ENCODE peak calls at places on chromosomes 12 and 14, in six cellular contexts. W is stimulated activated CD4-positive, alpha-beta T cell treated with anti-CD3 and anti-CD28 coated beads, Interleukin-1b, Interleukin-23, amount 100 ng/mL, for 24 hours; I is fibroblast of lung; R is A549; Y is cardiac fibroblast; M is AG08395. D is an unnamed sample.

GRCh38 chr12:97308576-97309198 is 153.9 kb upstream of the RMST start:
- DNase-seq in W (no peak), I (peak; percentile 54), R (peak; percentile 68), Y (peak; percentile 76), M (peak; percentile 26), D (peak; percentile 30)

GRCh38 chr12:45342171-45342570 is 126.3 kb downstream of the ANO6 start:
- DNase-seq in W (no peak), I (no peak), R (no peak), Y (no peak), M (no peak), D (no peak)

GRCh38 chr12:22626429-22626828 is 1.5 kb downstream of the ETNK1 start:
- DNase-seq in W (no peak), I (peak; percentile 59), R (no peak), Y (peak; percentile 58), M (peak; percentile 29), D (no peak)

GRCh38 chr14:59699422-59699821 is 122.8 kb upstream of the CCDC175 start:
- DNase-seq in W (no peak), I (no peak), R (no peak), Y (no peak), M (no peak), D (no peak)

GRCh38 chr12:130126023-130126432 is 36.2 kb upstream of the FZD10 start:
- DNase-seq in W (no peak), I (no peak), R (peak; percentile 21), Y (no peak), M (no peak), D (no peak)

GRCh38 chr14:37901978-37902377 is 305.7 kb upstream of the SSTR1 start:
- DNase-seq in W (no peak), I (peak; percentile 20), R (no peak), Y (peak; percentile 49), M (peak; percentile 85), D (no peak)

GRCh38 chr12:104956870-104957301 is 1.2 kb downstream of the SLC41A2 start:
- DNase-seq in W (no peak), I (no peak), R (no peak), Y (no peak), M (no peak), D (no peak)

GRCh38 chr12:3313655-3314305 is 177.2 kb upstream of the PRMT8 start:
- DNase-seq in W (no peak), I (no peak), R (peak; percentile 55), Y (peak; percentile 34), M (peak; percentile 22), D (no peak)

GRCh38 chr12:69254857-69255256 is 15.5 kb downstream of the CPSF6 start:
- DNase-seq in W (no peak), I (no peak), R (no peak), Y (no peak), M (no peak), D (no peak)

GRCh38 chr12:116207274-116207673 is 70.2 kb downstream of the MED13L start:
- DNase-seq in W (no peak), I (no peak), R (no peak), Y (no peak), M (no peak), D (no peak)

GRCh38 chr14:98093111-98093510 is 1178.9 kb downstream of the BCL11B start:
- DNase-seq in W (no peak), I (no peak), R (no peak), Y (no peak), M (no peak), D (no peak)

GRCh38 chr14:67951529-67952120 is 132.0 kb downstream of the RAD51B start:
- DNase-seq in W (no peak), I (peak; percentile 52), R (no peak), Y (peak; percentile 66), M (peak; percentile 26), D (no peak)

GRCh38 chr14:44166611-44167010 is 340.5 kb downstream of the FSCB start:
- DNase-seq in W (no peak), I (no peak), R (no peak), Y (no peak), M (no peak), D (no peak)

GRCh38 chr12:109880938-109881337 is 597 bp upstream of the GLTP start:
- DNase-seq in W (no peak), I (no peak), R (no peak), Y (no peak), M (no peak), D (no peak)

GRCh38 chr12:109875572-109876131 is 4.7 kb downstream of the GLTP start:
- DNase-seq in W (no peak), I (no peak), R (no peak), Y (no peak), M (no peak), D (no peak)

GRCh38 chr12:89671469-89671868 is 37.2 kb downstream of the ATP2B1 start:
- DNase-seq in W (no peak), I (peak; percentile 91), R (no peak), Y (peak; percentile 76), M (peak; percentile 69), D (no peak)

GRCh38 chr14:103574104-103574503 is 11.3 kb downstream of the COA8 start:
- DNase-seq in W (no peak), I (no peak), R (no peak), Y (no peak), M (no peak), D (no peak)

GRCh38 chr12:80602455-80602854 is 105.0 kb upstream of the MYF6 start:
- DNase-seq in W (no peak), I (no peak), R (no peak), Y (no peak), M (no peak), D (no peak)

GRCh38 chr12:27652174-27652763 is 44.0 kb upstream of the REP15 start:
- DNase-seq in W (peak; percentile 2), I (peak; percentile 66), R (peak; percentile 82), Y (peak; percentile 91), M (peak; percentile 82), D (peak; percentile 70)

GRCh38 chr12:50753232-50753769 is 10.6 kb upstream of the ATF1 start:
- DNase-seq in W (no peak), I (no peak), R (no peak), Y (no peak), M (no peak), D (no peak)

GRCh38 chr12:44835641-44836379 is 40.3 kb downstream of the NELL2 start:
- DNase-seq in W (no peak), I (peak; percentile 1), R (no peak), Y (no peak), M (no peak), D (no peak)

GRCh38 chr14:63174760-63175191 is 29.5 kb upstream of the RHOJ start:
- DNase-seq in W (no peak), I (peak; percentile 98), R (peak; percentile 34), Y (peak; percentile 88), M (peak; percentile 58), D (no peak)

GRCh38 chr14:82313889-82314288 is 780.2 kb upstream of the SEL1L start:
- DNase-seq in W (no peak), I (no peak), R (no peak), Y (no peak), M (no peak), D (no peak)

GRCh38 chr12:2844786-2845185 is 10.0 kb upstream of the NRIP2 start:
- DNase-seq in W (no peak), I (peak; percentile 67), R (no peak), Y (no peak), M (no peak), D (no peak)

GRCh38 chr14:42095155-42095554 is 488.5 kb downstream of the LRFN5 start:
- DNase-seq in W (no peak), I (no peak), R (no peak), Y (no peak), M (no peak), D (no peak)

GRCh38 chr12:23055004-23055403 is 430.0 kb downstream of the ETNK1 start:
- DNase-seq in W (no peak), I (peak; percentile 15), R (peak; percentile 28), Y (peak; percentile 55), M (peak; percentile 2), D (no peak)

GRCh38 chr12:94109154-94109553 is 39.2 kb upstream of the PLXNC1 start:
- DNase-seq in W (peak; percentile 60), I (peak; percentile 77), R (no peak), Y (peak; percentile 61), M (peak; percentile 70), D (no peak)

GRCh38 chr14:104665663-104666522 is 23.5 kb upstream of the INF2 start:
- DNase-seq in W (peak; percentile 14), I (no peak), R (peak; percentile 77), Y (no peak), M (no peak), D (no peak)

GRCh38 chr12:24738436-24738835 is 210.5 kb downstream of the BCAT1 start:
- DNase-seq in W (no peak), I (peak; percentile 55), R (no peak), Y (no peak), M (no peak), D (no peak)

GRCh38 chr14:105547741-105548169 is 21.4 kb downstream of the TMEM121 start:
- DNase-seq in W (no peak), I (no peak), R (no peak), Y (no peak), M (no peak), D (no peak)

GRCh38 chr12:119383206-119383605 is 48.7 kb downstream of the CCDC60 start:
- DNase-seq in W (no peak), I (no peak), R (no peak), Y (no peak), M (no peak), D (no peak)

D was measured in mucosa of gallbladder.